ENCODE peak calls at places on chromosomes 5 and 9, in four cellular contexts. Y, J, Z and F are unnamed samples. For H3K4me1, the result is how much of the 10 kb centered on the place peaks cover.

GRCh38 chr9:72524820-72525539 is 3.6 kb downstream of the TMC1 start:
- DNase-seq in Y (peak), J (no peak), Z (peak), F (no peak)

GRCh38 chr5:140988036-140988997 is 22.0 kb downstream of the PCDHAC2 start:
- DNase-seq in Y (no peak), J (no peak), Z (no peak), F (no peak)

GRCh38 chr9:125406812-125407087 is 145.1 kb downstream of the GAPVD1 start:
- DNase-seq in Y (no peak), J (no peak), Z (no peak), F (no peak)

GRCh38 chr9:90290716-90291485 is 351.7 kb downstream of the DIRAS2 start:
- DNase-seq in Y (no peak), J (no peak), Z (no peak), F (no peak)

GRCh38 chr5:136084698-136085097 is 47.9 kb upstream of the SMAD5 start:
- DNase-seq in Y (no peak), J (peak), Z (peak), F (peak)

GRCh38 chr9:31304576-31304975 is 1079.9 kb upstream of the ACO1 start:
- DNase-seq in Y (peak), J (no peak), Z (no peak), F (no peak)

GRCh38 chr9:76194896-76195295 is 199.3 kb downstream of the RFK start:
- DNase-seq in Y (peak), J (no peak), Z (no peak), F (no peak)

GRCh38 chr5:43051668-43052067 is 11.5 kb upstream of the ANXA2R start:
- DNase-seq in Y (no peak), J (no peak), Z (no peak), F (no peak)

GRCh38 chr9:83270116-83270515 is 207.2 kb upstream of the RASEF start:
- DNase-seq in Y (no peak), J (no peak), Z (no peak), F (no peak)

GRCh38 chr5:96584712-96585111 is 77.5 kb upstream of the CAST start:
- DNase-seq in Y (no peak), J (no peak), Z (no peak), F (peak)

GRCh38 chr9:92664394-92665152 is 5.4 kb downstream of the IPPK start:
- DNase-seq in Y (peak), J (peak), Z (no peak), F (no peak)

GRCh38 chr5:135221696-135222095 is 177.3 kb downstream of the MACROH2A1 start:
- DNase-seq in Y (no peak), J (no peak), Z (no peak), F (peak)

GRCh38 chr5:149240354-149240998 is 31.2 kb upstream of the AFAP1L1 start:
- DNase-seq in Y (no peak), J (no peak), Z (no peak), F (no peak)

GRCh38 chr9:70081120-70081495 is 37.5 kb downstream of the MAMDC2 start:
- DNase-seq in Y (peak), J (no peak), Z (no peak), F (no peak)

GRCh38 chr5:136776022-136776927 is 410.9 kb upstream of the TRPC7 start:
- DNase-seq in Y (peak), J (no peak), Z (no peak), F (no peak)

GRCh38 chr5:34496258-34496657 is 159.9 kb upstream of the RAI14 start:
- DNase-seq in Y (peak), J (no peak), Z (no peak), F (no peak)

GRCh38 chr9:92875373-92875772 is 2.5 kb downstream of the ZNF484 start:
- DNase-seq in Y (no peak), J (no peak), Z (no peak), F (no peak)

GRCh38 chr5:73300520-73301207 is 127.7 kb downstream of the TMEM174 start:
- DNase-seq in Y (no peak), J (no peak), Z (no peak), F (no peak)

DNA sequence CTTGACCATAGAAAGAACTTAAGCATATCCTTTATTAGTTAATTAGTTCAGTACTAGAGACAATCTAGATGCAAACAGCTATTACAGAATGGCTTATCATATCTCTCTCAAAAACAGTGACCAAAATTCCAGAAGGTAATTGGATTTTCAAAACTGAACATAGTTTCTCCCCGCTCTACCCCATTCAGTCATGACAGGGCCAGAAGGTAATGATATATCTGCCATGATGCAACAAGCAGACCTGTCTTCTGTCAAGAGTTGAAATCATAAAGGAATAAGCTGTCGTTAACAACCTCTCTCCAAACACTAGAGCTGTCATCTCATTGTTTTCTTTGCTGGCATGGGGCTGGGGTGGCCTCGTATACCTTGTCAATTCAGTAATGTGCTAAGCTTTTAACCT is 200.5 kb upstream of the POU5F2 start:
- DNase-seq in Y (no peak), J (no peak), Z (no peak), F (no peak)
- H3K4me1 ChIP-seq in Y (under half), J (under half), Z (under half), F (under half)

DNA sequence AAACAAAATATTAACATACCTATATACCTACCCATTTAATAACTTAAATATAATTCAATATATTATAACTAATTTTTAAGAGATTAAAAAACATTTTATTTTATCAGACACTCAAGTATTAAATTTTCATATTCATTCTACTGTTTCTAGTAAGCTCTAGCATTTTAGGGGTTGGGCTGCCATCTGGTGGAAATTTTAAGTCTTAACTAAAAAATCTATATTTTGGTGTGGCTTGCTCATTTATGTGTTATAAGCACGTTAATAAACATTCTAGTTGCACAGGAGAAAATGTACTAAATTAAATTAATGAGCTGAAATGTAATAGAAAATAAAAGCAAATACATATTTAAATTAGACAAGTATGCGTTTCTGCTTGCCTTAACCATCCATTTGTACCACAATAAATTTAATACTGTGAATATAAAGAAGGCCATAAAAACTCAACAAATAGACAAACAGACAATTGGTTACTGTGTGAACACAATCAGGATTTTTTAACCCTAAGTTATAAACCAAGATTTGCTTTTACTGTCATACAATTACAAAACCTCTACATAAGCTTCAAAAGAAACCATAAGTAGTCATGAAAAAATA is 1728.3 kb upstream of the CDH9 start:
- DNase-seq in Y (peak), J (no peak), Z (no peak), F (no peak)
- H3K4me1 ChIP-seq in Y (under half), J (under half), Z (under half), F (under half)

DNA sequence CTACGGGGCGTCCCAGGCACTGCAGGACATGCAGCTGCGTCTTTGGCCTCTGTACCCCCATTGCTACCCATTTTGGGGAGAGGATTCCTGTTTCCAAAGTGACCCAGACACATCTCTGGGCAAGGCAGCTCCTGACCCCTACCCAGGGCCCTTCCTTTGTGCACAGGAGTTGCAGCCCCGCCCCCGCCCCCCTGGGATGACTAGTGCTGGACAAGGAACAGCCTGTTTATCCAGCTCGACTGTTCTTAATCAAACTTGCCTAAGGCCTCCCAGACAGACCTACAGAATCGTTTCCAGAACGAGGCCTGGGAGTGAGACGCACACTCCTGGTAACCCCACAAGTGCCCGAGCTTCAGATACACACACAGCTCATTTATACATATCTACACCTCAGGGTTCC is 13.2 kb downstream of the DIPK1B start:
- DNase-seq in Y (peak), J (no peak), Z (no peak), F (no peak)
- H3K4me1 ChIP-seq in Y (under half), J (under half), Z (under half), F (under half)

DNA sequence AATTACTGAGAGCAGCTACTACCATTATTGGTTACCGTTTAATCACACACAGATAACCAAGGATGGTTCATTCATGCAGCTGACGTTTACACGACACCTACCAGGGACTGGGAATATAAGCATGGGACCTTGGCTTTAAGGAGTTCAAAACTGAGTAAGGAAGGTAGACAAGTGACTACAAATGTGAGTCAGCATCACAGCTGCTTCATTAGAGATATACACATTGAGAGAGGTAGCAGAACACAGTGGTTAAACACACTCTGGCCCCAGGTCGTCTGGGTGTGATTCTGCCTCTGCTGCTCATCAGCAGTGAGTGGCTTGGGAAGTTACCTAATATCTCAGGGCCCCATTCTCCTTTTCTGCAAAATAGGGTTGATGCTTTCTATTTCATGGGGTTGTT is 268.6 kb downstream of the NR3C1 start:
- DNase-seq in Y (no peak), J (no peak), Z (no peak), F (no peak)
- H3K4me1 ChIP-seq in Y (under half), J (under half), Z (under half), F (under half)

DNA sequence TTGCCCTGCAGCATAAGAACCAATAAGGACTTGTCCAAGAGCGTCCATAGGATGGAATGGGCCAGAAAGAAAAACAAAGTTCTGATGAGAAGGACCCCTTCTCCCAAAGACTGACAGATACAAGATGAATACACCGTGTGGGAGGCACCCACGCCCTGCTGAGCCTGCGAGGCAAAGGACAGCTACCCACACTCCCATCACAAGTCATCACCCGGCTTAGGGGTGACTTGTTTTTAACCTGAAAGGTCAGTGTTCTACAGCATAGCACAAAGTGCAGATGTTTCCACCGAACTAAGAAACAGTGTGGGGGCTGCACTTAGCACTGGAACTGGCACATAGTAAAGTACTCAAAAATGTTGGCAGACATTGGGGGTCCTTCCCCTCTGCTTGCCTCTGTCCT is 13.9 kb downstream of the TNIP1 start:
- DNase-seq in Y (no peak), J (no peak), Z (no peak), F (no peak)
- H3K4me1 ChIP-seq in Y (under half), J (under half), Z (under half), F (half or more)

GRCh38 chr5:50657044-50657443 is 9.4 kb upstream of the PARP8 start:
- DNase-seq in Y (no peak), J (no peak), Z (no peak), F (no peak)
- H3K4me1 ChIP-seq in Y (under half), J (under half), Z (under half), F (under half)

GRCh38 chr9:95010431-95010838 is 283.9 kb downstream of the AOPEP start:
- DNase-seq in Y (no peak), J (no peak), Z (no peak), F (no peak)
- H3K4me1 ChIP-seq in Y (half or more), J (under half), Z (under half), F (under half)

GRCh38 chr5:132767150-132767549 is 9.9 kb downstream of the SEPTIN8 start:
- DNase-seq in Y (no peak), J (peak), Z (no peak), F (no peak)
- H3K4me1 ChIP-seq in Y (under half), J (under half), Z (under half), F (under half)